ENCODE peak calls at places on chromosomes 7 and 10, in six cellular contexts. U is AG04450, H is HFF-Myc, K is fibroblast of lung, B is neural progenitor cell, R is DND-41. T is an unnamed sample.

GRCh38 chr10:119305860-119306513 is 98.6 kb downstream of the GRK5 start:
- DNase-seq in B (no peak), U (peak), K (peak), R (peak), H (peak), T (peak)

GRCh38 chr10:23530079-23530478 is 91.2 kb downstream of the OTUD1 start:
- DNase-seq in H (no peak), R (no peak), U (no peak), K (peak), B (no peak), T (peak)

GRCh38 chr10:104824378-104825006 is 183.4 kb downstream of the SORCS3 start:
- DNase-seq in R (peak), K (peak), B (peak), H (peak), U (no peak), T (peak)

GRCh38 chr10:129605986-129606518 is 139.0 kb downstream of the MGMT start:
- DNase-seq in H (no peak), R (no peak), K (no peak), B (no peak), U (no peak), T (no peak)

GRCh38 chr7:107387573-107388219 is 82.2 kb upstream of the GPR22 start:
- DNase-seq in U (peak), H (peak), K (peak), R (no peak), B (no peak), T (peak)

GRCh38 chr7:130365511-130366441 is 14.5 kb upstream of the CPA1 start:
- DNase-seq in K (peak), R (no peak), U (peak), B (peak), H (peak), T (peak)

GRCh38 chr10:45424668-45425404 is 50.8 kb downstream of the ALOX5 start:
- DNase-seq in H (no peak), B (no peak), U (no peak), K (no peak), R (no peak), T (no peak)

GRCh38 chr10:48456808-48457761 is 147.8 kb downstream of the ARHGAP22 start:
- DNase-seq in K (no peak), U (no peak), R (no peak), H (no peak), B (no peak), T (no peak)

GRCh38 chr7:43904533-43905208 is 1.7 kb downstream of the URGCP start:
- DNase-seq in B (no peak), K (peak), H (no peak), R (no peak), U (no peak), T (no peak)

GRCh38 chr10:29811751-29812427 is 177.1 kb upstream of the SVIL start:
- DNase-seq in H (peak), R (peak), K (peak), B (no peak), U (peak), T (peak)

GRCh38 chr10:35059486-35059885 is 30.7 kb downstream of the CUL2 start:
- DNase-seq in B (no peak), U (no peak), K (peak), H (no peak), R (no peak), T (no peak)

GRCh38 chr10:132397671-132398565 is 918 bp downstream of the PWWP2B start:
- DNase-seq in B (peak), U (no peak), K (peak), R (peak), H (no peak), T (no peak)

GRCh38 chr10:124648131-124648475 is 96.1 kb downstream of the FAM53B start:
- DNase-seq in U (no peak), B (no peak), R (no peak), K (no peak), H (no peak), T (no peak)

GRCh38 chr7:157767466-157767865 is 430.7 kb downstream of the DNAJB6 start:
- DNase-seq in U (no peak), B (no peak), K (no peak), R (no peak), H (no peak), T (no peak)

GRCh38 chr7:125465527-125465926 is 535.9 kb upstream of the POT1 start:
- DNase-seq in K (no peak), R (no peak), B (no peak), H (no peak), U (no peak), T (no peak)

GRCh38 chr7:85232068-85232467 is 45.2 kb upstream of the SEMA3D start:
- DNase-seq in B (no peak), R (no peak), U (no peak), H (no peak), K (no peak), T (no peak)

GRCh38 chr7:112573302-112574039 is 92.7 kb downstream of the LSMEM1 start:
- DNase-seq in K (peak), R (no peak), H (no peak), B (no peak), U (no peak), T (peak)

GRCh38 chr7:143279186-143280098 is 5.3 kb upstream of the TMEM139 start:
- DNase-seq in H (no peak), R (no peak), U (no peak), K (peak), B (peak), T (peak)

GRCh38 chr10:24652381-24652957 is 71.2 kb downstream of the ARHGAP21 start:
- DNase-seq in B (no peak), R (no peak), U (no peak), K (no peak), H (no peak), T (no peak)

GRCh38 chr10:30346615-30347014 is 2.5 kb downstream of the MTPAP start:
- DNase-seq in H (no peak), K (no peak), R (no peak), U (no peak), B (no peak), T (no peak)

GRCh38 chr7:134362587-134363483 is 46.1 kb upstream of the SLC35B4 start:
- DNase-seq in K (no peak), R (no peak), U (no peak), B (no peak), H (no peak), T (no peak)

GRCh38 chr10:57992321-57993077 is 275.2 kb downstream of the IPMK start:
- DNase-seq in K (peak), B (peak), U (no peak), H (no peak), R (no peak), T (peak)

GRCh38 chr7:40784176-40784575 is 649.4 kb downstream of the SUGCT start:
- DNase-seq in U (no peak), K (no peak), H (no peak), R (no peak), B (no peak), T (no peak)

GRCh38 chr10:100960251-100960650 is 9.1 kb upstream of the SEMA4G start:
- DNase-seq in R (no peak), K (no peak), U (no peak), H (no peak), B (no peak), T (no peak)

GRCh38 chr7:92809397-92810241 is 26.8 kb downstream of the CDK6 start:
- DNase-seq in R (peak), H (peak), U (peak), B (peak), K (peak), T (peak)

GRCh38 chr7:106094780-106095179 is 17.3 kb downstream of the SYPL1 start:
- DNase-seq in K (no peak), R (no peak), H (no peak), B (no peak), U (no peak), T (no peak)
- TF ChIP-seq CTCF in K (no peak), R (peak), H (no peak), B (no peak), U (no peak), T (no peak)

GRCh38 chr7:151424799-151425198 is 15.0 kb upstream of the WDR86 start:
- DNase-seq in U (no peak), B (no peak), R (no peak), K (peak), H (no peak), T (peak)

GRCh38 chr7:151426906-151427704 is 12.8 kb downstream of the CRYGN start:
- DNase-seq in U (no peak), R (no peak), B (no peak), H (no peak), K (no peak), T (no peak)

GRCh38 chr7:151427705-151428392 is 12.1 kb downstream of the CRYGN start:
- DNase-seq in H (no peak), R (no peak), B (no peak), U (no peak), K (no peak), T (no peak)

GRCh38 chr7:151425670-151426075 is 14.3 kb downstream of the CRYGN start:
- DNase-seq in B (peak), K (peak), R (no peak), H (no peak), U (peak), T (peak)

GRCh38 chr7:151426486-151426905 is 13.4 kb downstream of the CRYGN start:
- DNase-seq in B (no peak), K (peak), R (no peak), H (peak), U (peak), T (peak)
- H3K4me3 ChIP-seq in B (no peak), K (no peak), R (no peak), H (no peak), U (no peak), T (no peak)

DNA sequence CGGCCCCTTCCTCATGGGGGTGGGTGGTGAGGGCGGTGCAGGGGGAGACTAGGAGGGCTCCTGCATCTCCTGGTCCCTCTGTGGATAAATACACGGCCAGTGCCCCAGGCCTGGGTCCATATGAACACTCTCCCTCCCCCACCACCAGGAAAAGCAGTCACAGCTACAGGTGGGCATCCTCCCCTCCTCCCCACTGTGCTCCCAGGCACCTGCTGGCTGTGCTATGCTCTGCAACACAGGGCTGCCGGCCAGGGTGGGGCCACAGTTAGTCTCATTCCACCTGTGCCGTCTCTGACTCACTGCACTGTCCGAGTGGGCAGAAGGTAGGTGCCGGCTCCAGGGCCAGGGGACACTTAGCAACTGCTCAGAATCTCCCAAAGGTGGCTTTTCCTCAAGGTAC is 87.3 kb upstream of the INSIG1 start:
- DNase-seq in R (no peak), H (no peak), B (no peak), U (no peak), K (no peak), T (no peak)
- TF ChIP-seq CTCF in R (no peak), H (no peak), B (no peak), U (no peak), K (no peak), T (no peak)

GRCh38 chr10:19832624-19833507 is 16.6 kb downstream of the PLXDC2 start:
- DNase-seq in U (no peak), B (peak), H (no peak), R (no peak), K (peak), T (no peak)
- H3K4me3 ChIP-seq in U (no peak), B (no peak), H (no peak), R (no peak), K (no peak), T (no peak)

GRCh38 chr10:97115846-97116245 is 69.9 kb downstream of the SLIT1 start:
- DNase-seq in R (no peak), K (no peak), H (no peak), U (no peak), B (no peak), T (no peak)

GRCh38 chr10:97120370-97120769 is 65.4 kb downstream of the SLIT1 start:
- DNase-seq in R (no peak), B (no peak), U (no peak), K (no peak), H (no peak), T (no peak)

GRCh38 chr10:97119058-97119832 is 66.5 kb downstream of the SLIT1 start:
- DNase-seq in H (no peak), U (no peak), B (no peak), R (no peak), K (no peak), T (no peak)

GRCh38 chr10:97116534-97117162 is 69.1 kb downstream of the SLIT1 start:
- DNase-seq in B (no peak), R (peak), H (no peak), U (no peak), K (no peak), T (no peak)

GRCh38 chr10:97117372-97117771 is 68.4 kb downstream of the SLIT1 start:
- DNase-seq in H (no peak), R (no peak), K (no peak), B (no peak), U (no peak), T (no peak)
- TF ChIP-seq CTCF in H (peak), R (peak), K (peak), B (peak), U (peak), T (no peak)

GRCh38 chr7:151440799-151441443 is 980 bp upstream of the CRYGN start:
- DNase-seq in U (no peak), H (no peak), B (no peak), K (no peak), R (peak), T (no peak)
- H3K4me3 ChIP-seq in U (no peak), H (no peak), B (no peak), K (no peak), R (no peak), T (no peak)